ENCODE peak calls at places on chromosomes 5 and 9, in nine cellular contexts. W is stomach, X is transverse colon, A is ovary, B is fibroblast of pulmonary artery, H is kidney epithelial cell, O is cardiac fibroblast, E is NB4, Z is cardiac muscle cell. M is an unnamed sample.

GRCh38 chr5:142474426-142474825 is 149.6 kb upstream of the SPRY4 start:
- DNase-seq in X (no peak), A (no peak), B (no peak), O (no peak), H (no peak), Z (no peak), E (no peak), W (no peak), M (peak; percentile 37)

GRCh38 chr5:172800088-172800551 is 29.1 kb upstream of the DUSP1 start:
- DNase-seq in X (peak; percentile 58), B (peak; percentile 96), A (peak; percentile 33), E (peak; percentile 94), H (peak; percentile 70), O (peak; percentile 95), W (peak; percentile 58), Z (peak; percentile 95), M (peak; percentile 99)

GRCh38 chr9:80197661-80198060 is 625.9 kb downstream of the TLE4 start:
- DNase-seq in A (no peak), H (no peak), W (no peak), X (no peak), O (no peak), Z (no peak), B (no peak), E (no peak), M (peak; percentile 17)

GRCh38 chr9:126406075-126406675 is 79.5 kb downstream of the MVB12B start:
- DNase-seq in H (no peak), E (no peak), Z (no peak), W (no peak), A (no peak), O (no peak), B (no peak), X (no peak), M (no peak)

GRCh38 chr5:77892061-77893010 is 116.2 kb upstream of the TBCA start:
- DNase-seq in X (no peak), O (no peak), Z (no peak), B (no peak), W (no peak), A (no peak), H (no peak), E (no peak), M (no peak)

GRCh38 chr5:175238326-175238725 is 205.7 kb downstream of the DRD1 start:
- DNase-seq in B (no peak), H (no peak), E (no peak), Z (no peak), A (no peak), O (no peak), W (no peak), X (no peak), M (no peak)

GRCh38 chr9:6183227-6183551 is 32.4 kb upstream of the IL33 start:
- DNase-seq in E (no peak), O (no peak), W (no peak), Z (no peak), A (no peak), X (no peak), H (no peak), B (no peak), M (no peak)

GRCh38 chr9:14778565-14778964 is 56.0 kb upstream of the CER1 start:
- DNase-seq in O (no peak), B (no peak), E (no peak), X (no peak), W (no peak), A (no peak), Z (no peak), H (no peak), M (no peak)

GRCh38 chr5:1412621-1413020 is 32.6 kb downstream of the SLC6A3 start:
- DNase-seq in Z (no peak), A (no peak), W (no peak), E (no peak), H (no peak), O (no peak), X (no peak), B (no peak), M (no peak)

GRCh38 chr5:174056064-174056842 is 10.7 kb downstream of the NSG2 start:
- DNase-seq in W (no peak), Z (no peak), O (no peak), B (no peak), A (no peak), H (no peak), X (no peak), E (no peak), M (no peak)

GRCh38 chr5:139985733-139986132 is 57.4 kb downstream of the NRG2 start:
- DNase-seq in X (no peak), E (peak; percentile 59), H (peak; percentile 82), A (no peak), W (no peak), O (peak; percentile 17), Z (no peak), B (peak; percentile 21), M (peak; percentile 58)

GRCh38 chr9:77449177-77450092 is 198.7 kb downstream of the GNA14 start:
- DNase-seq in E (no peak), X (no peak), Z (peak; percentile 92), B (peak; percentile 95), A (no peak), O (peak; percentile 93), W (no peak), H (no peak), M (peak; percentile 96)

GRCh38 chr5:65825388-65826328 is 100.7 kb upstream of the ERBIN start:
- DNase-seq in A (no peak), H (no peak), W (no peak), Z (no peak), O (no peak), E (peak; percentile 96), B (no peak), X (no peak), M (no peak)

GRCh38 chr9:133378408-133378962 is 2.3 kb downstream of the STKLD1 start:
- DNase-seq in W (no peak), O (no peak), E (no peak), H (no peak), X (no peak), B (no peak), A (no peak), Z (no peak), M (no peak)

GRCh38 chr9:133377721-133378216 is 1.6 kb downstream of the STKLD1 start:
- DNase-seq in B (peak; percentile 31), Z (peak; percentile 36), X (no peak), W (no peak), H (no peak), O (peak; percentile 42), A (no peak), E (peak; percentile 45), M (peak; percentile 70)

GRCh38 chr9:133375116-133375723 is 640 bp downstream of the SURF4 start:
- DNase-seq in O (peak; percentile 39), X (peak; percentile 57), E (peak; percentile 64), W (peak; percentile 32), B (peak; percentile 44), Z (peak; percentile 43), A (no peak), H (no peak), M (peak; percentile 51)

GRCh38 chr9:133374612-133375115 is 1.2 kb downstream of the SURF4 start:
- DNase-seq in B (peak; percentile 55), Z (peak; percentile 53), O (peak; percentile 49), H (no peak), W (no peak), A (no peak), E (peak; percentile 79), X (no peak), M (peak; percentile 72)

GRCh38 chr9:133375724-133376654 is at the start of the genes STKLD1 and SURF4:
- DNase-seq in H (peak; percentile 80), Z (peak; percentile 99), A (peak; percentile 98), W (peak; percentile 98), E (peak; percentile 97), O (peak; percentile 98), B (peak; percentile 97), X (peak; percentile 98), M (peak; percentile 98)
- TF ChIP-seq CTCF in H (no peak), Z (no peak), A (peak; percentile 45), W (no peak), E (no peak), O (no peak), B (no peak), X (no peak), M (no peak)

DNA sequence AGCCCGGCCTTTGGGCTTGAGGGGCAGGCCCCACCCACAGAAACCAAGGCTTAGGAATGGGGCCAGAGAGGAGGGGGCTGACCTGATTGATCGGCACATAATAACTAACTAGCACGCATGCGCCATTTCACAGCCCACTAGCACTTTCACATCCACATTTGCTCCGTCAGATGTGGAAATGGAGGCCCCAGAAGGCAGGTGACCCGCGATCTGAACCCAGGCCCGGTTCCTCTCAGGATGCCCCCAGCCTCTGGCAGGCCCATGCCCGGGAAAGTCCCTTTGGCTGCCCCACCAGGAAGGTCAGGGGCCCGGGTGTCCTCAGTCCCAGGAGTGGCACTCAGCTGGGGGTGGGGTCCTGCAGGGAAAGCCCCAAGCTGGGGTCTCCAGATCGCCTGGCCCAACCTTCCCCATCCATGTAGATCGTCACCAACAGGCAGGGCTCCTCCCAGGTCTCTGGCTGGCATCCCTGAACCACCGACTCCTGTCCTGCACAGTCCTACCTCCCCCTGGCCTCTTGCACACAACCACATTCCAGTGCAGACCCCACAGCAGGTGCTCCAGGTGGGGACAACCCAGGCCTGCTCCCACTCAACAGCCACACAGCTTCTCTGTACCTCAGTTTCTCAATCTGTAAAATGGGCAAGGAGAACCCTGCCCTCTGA is 46.7 kb downstream of the VAV2 start:
- DNase-seq in B (no peak), H (no peak), A (no peak), E (no peak), W (no peak), Z (no peak), X (no peak), O (no peak), M (no peak)
- H3K4me3 ChIP-seq in B (no peak overlapping the region), H (no peak overlapping the region), A (no peak overlapping the region), E (no peak overlapping the region), W (no peak overlapping the region), Z (no peak overlapping the region), X (no peak overlapping the region), O (no peak overlapping the region), M (no peak overlapping the region)

GRCh38 chr5:79514391-79515105 is 614 bp upstream of the HOMER1 start:
- DNase-seq in Z (peak; percentile 96), E (peak; percentile 96), B (peak; percentile 97), H (peak; percentile 77), X (peak; percentile 94), A (peak; percentile 97), W (peak; percentile 92), O (peak; percentile 96), M (peak; percentile 93)
- TF ChIP-seq CTCF in Z (no peak), E (no peak), B (no peak), H (no peak), X (peak; percentile 18), A (no peak), W (no peak), O (no peak), M (no peak)

GRCh38 chr9:132144708-132145365 is 17.0 kb upstream of the NTNG2 start:
- DNase-seq in X (no peak), W (no peak), Z (peak; percentile 28), O (peak; percentile 14), A (no peak), B (peak; percentile 37), H (no peak), E (peak; percentile 29), M (peak; percentile 69)

GRCh38 chr9:132141364-132141947 is 20.4 kb upstream of the NTNG2 start:
- DNase-seq in A (no peak), E (no peak), Z (peak; percentile 40), X (no peak), W (peak; percentile 39), O (peak; percentile 36), B (no peak), H (no peak), M (peak; percentile 10)

GRCh38 chr9:132142883-132143282 is 19.0 kb upstream of the NTNG2 start:
- DNase-seq in X (no peak), Z (no peak), W (no peak), B (no peak), E (peak; percentile 20), O (no peak), H (no peak), A (no peak), M (no peak)

GRCh38 chr9:132143359-132143758 is 18.5 kb upstream of the NTNG2 start:
- DNase-seq in Z (no peak), W (no peak), B (no peak), X (no peak), H (no peak), O (no peak), E (no peak), A (no peak), M (no peak)

GRCh38 chr9:132141948-132142594 is 19.8 kb upstream of the NTNG2 start:
- DNase-seq in W (no peak), Z (no peak), H (no peak), X (no peak), B (no peak), O (no peak), A (no peak), E (no peak), M (no peak)
- H3K4me3 ChIP-seq in W (peak overlapping the region; percentile 25), Z (peak overlapping the region; percentile 5), H (no peak overlapping the region), X (no peak overlapping the region), B (no peak overlapping the region), O (no peak overlapping the region), A (no peak overlapping the region), E (no peak overlapping the region), M (no peak overlapping the region)